ENCODE peak calls at places on chromosomes 4 and X, in five cellular contexts. One of them, this sample, is unnamed.

GRCh38 chr4:140935259-140935658 is 179.1 kb upstream of the TBC1D9 start:
- DNase-seq in GM23338: no peak
- DNase-seq in testis: peak; percentile 54
- DNase-seq in uterus: peak; percentile 23
- DNase-seq in brain microvascular endothelial cell: no peak
- DNase-seq in this sample: peak; percentile 37

GRCh38 chr4:170259631-170260153 is 169.9 kb upstream of the AADAT start:
- DNase-seq in brain microvascular endothelial cell: peak; percentile 92
- DNase-seq in uterus: peak; percentile 22
- DNase-seq in GM23338: peak; percentile 99
- DNase-seq in testis: peak; percentile 96
- DNase-seq in this sample: peak; percentile 81

GRCh38 chr4:8205241-8205707 is 6.2 kb downstream of the SH3TC1 start:
- DNase-seq in testis: no peak
- DNase-seq in brain microvascular endothelial cell: no peak
- DNase-seq in GM23338: no peak
- DNase-seq in uterus: no peak
- DNase-seq in this sample: no peak

GRCh38 chr4:6720202-6720699 is 4.3 kb downstream of the BLOC1S4 start:
- DNase-seq in testis: peak; percentile 80
- DNase-seq in brain microvascular endothelial cell: peak; percentile 47
- DNase-seq in uterus: peak; percentile 83
- DNase-seq in GM23338: peak; percentile 90
- DNase-seq in this sample: peak; percentile 78

GRCh38 chr4:94413085-94413685 is 38.6 kb upstream of the PDLIM5 start:
- DNase-seq in brain microvascular endothelial cell: no peak
- DNase-seq in testis: no peak
- DNase-seq in GM23338: no peak
- DNase-seq in uterus: no peak
- DNase-seq in this sample: no peak

GRCh38 chr4:145937021-145937861 is 1.4 kb downstream of the ZNF827 start:
- DNase-seq in brain microvascular endothelial cell: peak; percentile 73
- DNase-seq in uterus: peak; percentile 67
- DNase-seq in GM23338: peak; percentile 60
- DNase-seq in testis: peak; percentile 82
- DNase-seq in this sample: peak; percentile 54

GRCh38 chr4:8315343-8316250 is 46.0 kb downstream of the HTRA3 start:
- DNase-seq in GM23338: peak; percentile 52
- DNase-seq in brain microvascular endothelial cell: peak; percentile 71
- DNase-seq in uterus: peak; percentile 67
- DNase-seq in testis: peak; percentile 49
- DNase-seq in this sample: peak; percentile 74

GRCh38 chr4:119872344-119873031 is 194.2 kb downstream of the MAD2L1 start:
- DNase-seq in GM23338: no peak
- DNase-seq in brain microvascular endothelial cell: no peak
- DNase-seq in testis: no peak
- DNase-seq in uterus: no peak
- DNase-seq in this sample: no peak

GRCh38 chr4:6509587-6509986 is 37.2 kb upstream of the PPP2R2C start:
- DNase-seq in testis: peak; percentile 2
- DNase-seq in GM23338: no peak
- DNase-seq in brain microvascular endothelial cell: no peak
- DNase-seq in uterus: no peak
- DNase-seq in this sample: no peak

GRCh38 chrX:22247169-22247568 is 25.5 kb upstream of the CBLL2 start:
- DNase-seq in testis: no peak
- DNase-seq in GM23338: no peak
- DNase-seq in brain microvascular endothelial cell: peak; percentile 14
- DNase-seq in uterus: no peak
- DNase-seq in this sample: no peak

GRCh38 chr4:118288097-118288496 is 64.7 kb downstream of the PRSS12 start:
- DNase-seq in uterus: no peak
- DNase-seq in brain microvascular endothelial cell: no peak
- DNase-seq in testis: no peak
- DNase-seq in GM23338: no peak
- DNase-seq in this sample: no peak

GRCh38 chr4:84634961-84635360 is 52.0 kb downstream of the CDS1 start:
- DNase-seq in GM23338: no peak
- DNase-seq in testis: no peak
- DNase-seq in uterus: no peak
- DNase-seq in brain microvascular endothelial cell: no peak
- DNase-seq in this sample: no peak

GRCh38 chr4:59126159-59126558 is 2016.0 kb upstream of the IGFBP7 start:
- DNase-seq in brain microvascular endothelial cell: no peak
- DNase-seq in testis: no peak
- DNase-seq in uterus: no peak
- DNase-seq in GM23338: no peak
- DNase-seq in this sample: no peak

GRCh38 chr4:38654273-38654672 is 9.7 kb upstream of the KLF3 start:
- DNase-seq in testis: no peak
- DNase-seq in uterus: no peak
- DNase-seq in brain microvascular endothelial cell: no peak
- DNase-seq in GM23338: no peak
- DNase-seq in this sample: no peak

GRCh38 chr4:170017252-170017651 is 8.9 kb downstream of the MFAP3L start:
- DNase-seq in testis: no peak
- DNase-seq in uterus: no peak
- DNase-seq in brain microvascular endothelial cell: no peak
- DNase-seq in GM23338: no peak
- DNase-seq in this sample: no peak

GRCh38 chrX:115324194-115324593 is 34.7 kb downstream of the LUZP4 start:
- DNase-seq in uterus: peak; percentile 44
- DNase-seq in brain microvascular endothelial cell: peak; percentile 7
- DNase-seq in GM23338: no peak
- DNase-seq in testis: peak; percentile 30
- DNase-seq in this sample: no peak

GRCh38 chr4:183149968-183150539 is 51.0 kb downstream of the WWC2 start:
- DNase-seq in uterus: no peak
- DNase-seq in testis: no peak
- DNase-seq in brain microvascular endothelial cell: no peak
- DNase-seq in GM23338: no peak
- DNase-seq in this sample: no peak

GRCh38 chr4:1329408-1330371 is 17.3 kb upstream of the UVSSA start:
- DNase-seq in GM23338: no peak
- DNase-seq in brain microvascular endothelial cell: no peak
- DNase-seq in testis: no peak
- DNase-seq in uterus: no peak
- DNase-seq in this sample: no peak

GRCh38 chr4:568351-568652 is 7.8 kb downstream of the TMEM271 start:
- DNase-seq in GM23338: no peak
- DNase-seq in uterus: no peak
- DNase-seq in brain microvascular endothelial cell: no peak
- DNase-seq in testis: no peak
- DNase-seq in this sample: no peak

GRCh38 chr4:40307627-40308497 is 27.3 kb upstream of the CHRNA9 start:
- DNase-seq in GM23338: peak; percentile 37
- DNase-seq in testis: no peak
- DNase-seq in brain microvascular endothelial cell: no peak
- DNase-seq in uterus: no peak
- DNase-seq in this sample: no peak

GRCh38 chr4:38663801-38664703 is at the start of gene KLF3:
- DNase-seq in brain microvascular endothelial cell: peak; percentile 82
- DNase-seq in GM23338: peak; percentile 72
- DNase-seq in uterus: peak; percentile 94
- DNase-seq in testis: peak; percentile 91
- DNase-seq in this sample: peak; percentile 95

GRCh38 chrX:98405376-98405775 is 1521.7 kb downstream of the RPA4 start:
- DNase-seq in GM23338: no peak
- DNase-seq in brain microvascular endothelial cell: no peak
- DNase-seq in testis: no peak
- DNase-seq in uterus: no peak
- DNase-seq in this sample: no peak

GRCh38 chr4:67871867-67872266 is 11.9 kb downstream of the TMPRSS11D start:
- DNase-seq in GM23338: peak; percentile 53
- DNase-seq in brain microvascular endothelial cell: peak; percentile 39
- DNase-seq in testis: no peak
- DNase-seq in uterus: no peak
- DNase-seq in this sample: no peak

GRCh38 chr4:90958256-90958895 is 831.2 kb downstream of the CCSER1 start:
- DNase-seq in GM23338: peak; percentile 7
- DNase-seq in testis: no peak
- DNase-seq in uterus: no peak
- DNase-seq in brain microvascular endothelial cell: peak; percentile 25
- DNase-seq in this sample: no peak

GRCh38 chr4:43843501-43843900 is 605.1 kb downstream of the KCTD8 start:
- DNase-seq in uterus: no peak
- DNase-seq in brain microvascular endothelial cell: peak; percentile 0
- DNase-seq in testis: no peak
- DNase-seq in GM23338: peak; percentile 36
- DNase-seq in this sample: no peak

GRCh38 chr4:145935253-145936141 is 3.1 kb downstream of the ZNF827 start:
- DNase-seq in testis: peak; percentile 66
- DNase-seq in brain microvascular endothelial cell: no peak
- DNase-seq in GM23338: peak; percentile 68
- DNase-seq in uterus: peak; percentile 33
- DNase-seq in this sample: peak; percentile 30

DNA sequence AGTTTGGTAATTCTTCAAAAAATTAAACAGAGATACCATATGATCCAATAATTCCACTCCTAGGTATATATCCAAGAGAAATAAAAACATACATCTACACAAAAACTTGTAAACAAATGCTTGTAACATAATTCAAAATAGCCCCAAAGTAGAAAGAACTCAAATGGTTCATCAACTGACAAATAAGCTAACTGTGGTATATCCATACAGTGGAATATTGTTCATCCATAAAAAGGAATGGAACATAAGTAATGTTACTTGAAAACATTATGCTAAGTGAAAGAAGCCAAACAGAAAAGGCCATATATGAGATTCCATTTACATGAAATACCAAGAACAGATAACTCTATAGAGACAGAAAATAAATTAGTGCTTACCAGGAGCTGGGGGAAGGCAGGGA is 13.4 kb downstream of the RBBP7 start:
- DNase-seq in GM23338: no peak
- DNase-seq in brain microvascular endothelial cell: no peak
- DNase-seq in uterus: no peak
- DNase-seq in testis: no peak
- DNase-seq in this sample: no peak
- H3K36me3 ChIP-seq in GM23338: peaks cover 8% of the 10 kb centered on the region
- H3K36me3 ChIP-seq in brain microvascular endothelial cell: peaks cover 8% of the 10 kb centered on the region
- H3K36me3 ChIP-seq in uterus: no peaks in the 10 kb centered on the region
- H3K36me3 ChIP-seq in testis: no peaks in the 10 kb centered on the region
- H3K36me3 ChIP-seq in this sample: no peaks in the 10 kb centered on the region

GRCh38 chr4:10093273-10093621 is 23.4 kb downstream of the WDR1 start:
- DNase-seq in testis: no peak
- DNase-seq in brain microvascular endothelial cell: no peak
- DNase-seq in GM23338: no peak
- DNase-seq in uterus: no peak
- DNase-seq in this sample: no peak

GRCh38 chr4:10090467-10091250 is 25.9 kb downstream of the WDR1 start:
- DNase-seq in brain microvascular endothelial cell: no peak
- DNase-seq in GM23338: no peak
- DNase-seq in uterus: no peak
- DNase-seq in testis: no peak
- DNase-seq in this sample: no peak

GRCh38 chr4:10092481-10093272 is 23.9 kb downstream of the WDR1 start:
- DNase-seq in testis: no peak
- DNase-seq in GM23338: no peak
- DNase-seq in brain microvascular endothelial cell: no peak
- DNase-seq in uterus: no peak
- DNase-seq in this sample: no peak

GRCh38 chr4:10089346-10089745 is 27.3 kb downstream of the WDR1 start:
- DNase-seq in GM23338: peak; percentile 64
- DNase-seq in brain microvascular endothelial cell: no peak
- DNase-seq in uterus: no peak
- DNase-seq in testis: no peak
- DNase-seq in this sample: peak; percentile 67

DNA sequence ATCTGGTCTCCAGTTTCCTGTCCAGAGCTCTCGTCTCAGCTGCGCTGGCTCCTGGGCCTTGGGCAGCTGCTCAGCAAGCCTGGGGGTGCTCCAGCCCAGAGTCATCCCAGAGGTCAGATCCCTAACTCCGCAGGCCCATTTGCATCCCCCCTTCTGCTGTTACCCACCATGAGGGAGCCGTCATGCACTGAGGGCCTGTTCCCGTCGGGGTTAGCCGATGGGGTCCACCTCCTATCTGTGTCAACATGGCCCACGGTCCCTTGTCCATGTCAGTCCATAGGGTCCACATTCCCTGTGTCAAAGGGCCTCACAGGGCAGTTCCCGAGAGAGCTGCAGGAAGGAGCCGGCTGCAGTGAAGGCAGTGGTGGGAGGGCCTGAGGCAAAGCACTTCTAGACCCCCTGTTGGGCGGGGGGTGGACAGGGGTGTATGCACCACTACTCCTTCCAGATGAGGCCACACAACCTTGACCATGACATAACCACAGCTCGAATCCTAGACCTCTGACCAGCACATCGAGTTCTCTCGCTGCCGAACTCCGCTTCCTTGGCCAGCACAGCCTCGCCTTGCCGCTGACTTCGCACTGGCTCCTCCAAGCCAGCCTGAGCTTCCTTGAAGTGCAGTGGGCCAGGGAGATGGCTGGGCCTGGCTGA is 24.9 kb downstream of the WDR1 start:
- DNase-seq in uterus: no peak
- DNase-seq in brain microvascular endothelial cell: no peak
- DNase-seq in testis: no peak
- DNase-seq in GM23338: no peak
- DNase-seq in this sample: no peak
- H3K36me3 ChIP-seq in uterus: no peaks in the 10 kb centered on the region
- H3K36me3 ChIP-seq in brain microvascular endothelial cell: peaks cover 82% of the 10 kb centered on the region
- H3K36me3 ChIP-seq in testis: no peaks in the 10 kb centered on the region
- H3K36me3 ChIP-seq in GM23338: peaks cover 30% of the 10 kb centered on the region
- H3K36me3 ChIP-seq in this sample: peaks cover 11% of the 10 kb centered on the region

DNA sequence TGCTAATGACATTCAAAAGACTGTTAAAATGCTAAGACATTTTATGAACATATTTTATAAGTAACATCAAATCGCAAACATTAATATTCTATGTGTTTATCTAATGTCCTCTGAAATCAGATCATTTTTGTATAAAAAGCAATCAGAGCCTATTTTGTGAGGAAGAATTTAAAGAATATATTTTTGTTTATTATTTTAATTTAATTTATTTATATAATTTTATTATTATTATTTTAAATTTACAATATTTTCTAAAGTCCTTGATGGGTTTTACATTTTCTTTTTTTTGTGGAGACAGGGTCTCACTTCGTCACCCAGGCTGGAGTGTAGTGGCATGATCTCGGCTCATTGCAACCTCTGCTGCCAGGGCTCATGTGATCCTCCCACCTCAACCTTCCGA is 262.8 kb downstream of the EPHA5 start:
- DNase-seq in GM23338: no peak
- DNase-seq in testis: no peak
- DNase-seq in brain microvascular endothelial cell: no peak
- DNase-seq in uterus: no peak
- DNase-seq in this sample: no peak
- H3K36me3 ChIP-seq in GM23338: no peaks in the 10 kb centered on the region
- H3K36me3 ChIP-seq in testis: no peaks in the 10 kb centered on the region
- H3K36me3 ChIP-seq in brain microvascular endothelial cell: no peaks in the 10 kb centered on the region
- H3K36me3 ChIP-seq in uterus: no peaks in the 10 kb centered on the region
- H3K36me3 ChIP-seq in this sample: no peaks in the 10 kb centered on the region

DNA sequence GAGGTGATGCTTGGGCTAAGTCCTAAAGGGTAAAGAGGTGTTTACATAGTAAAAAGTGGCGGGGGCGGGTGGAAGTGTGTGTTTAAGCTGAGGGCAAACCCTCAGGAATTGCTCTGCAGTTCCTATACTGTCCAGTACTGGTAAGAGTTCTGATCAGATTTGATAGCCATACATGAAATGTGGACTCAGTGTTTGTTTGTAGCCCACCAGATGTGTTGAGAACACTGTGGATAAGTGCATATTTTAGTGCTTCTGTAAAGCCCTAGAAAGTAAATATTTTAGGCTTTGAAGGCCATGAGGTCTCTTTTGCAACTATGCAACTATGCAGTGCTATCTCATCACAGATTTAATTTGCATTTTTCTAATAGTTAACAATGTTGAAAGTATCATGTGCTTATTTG is 80.6 kb upstream of the EOLA2 start:
- DNase-seq in brain microvascular endothelial cell: no peak
- DNase-seq in GM23338: no peak
- DNase-seq in testis: no peak
- DNase-seq in uterus: no peak
- DNase-seq in this sample: no peak
- H3K36me3 ChIP-seq in brain microvascular endothelial cell: no peaks in the 10 kb centered on the region
- H3K36me3 ChIP-seq in GM23338: no peaks in the 10 kb centered on the region
- H3K36me3 ChIP-seq in testis: no peaks in the 10 kb centered on the region
- H3K36me3 ChIP-seq in uterus: no peaks in the 10 kb centered on the region
- H3K36me3 ChIP-seq in this sample: no peaks in the 10 kb centered on the region